ENCODE peak calls at places on chromosomes 12 and 14, in five cellular contexts. One of them, this sample, is unnamed.

GRCh38 chr12:20099395-20099976 is 268.9 kb upstream of the PDE3A start:
- DNase-seq in islet precursor cell: no peak
- DNase-seq in EH: no peak
- DNase-seq in lower lobe of right lung: no peak
- DNase-seq in type B pancreatic cell: no peak
- DNase-seq in this sample: no peak

GRCh38 chr12:93102289-93102688 is 173.2 kb upstream of the EEA1 start:
- DNase-seq in islet precursor cell: no peak
- DNase-seq in EH: no peak
- DNase-seq in lower lobe of right lung: no peak
- DNase-seq in type B pancreatic cell: no peak
- DNase-seq in this sample: no peak

GRCh38 chr12:62621239-62621638 is 154.6 kb downstream of the MON2 start:
- DNase-seq in islet precursor cell: no peak
- DNase-seq in EH: no peak
- DNase-seq in lower lobe of right lung: no peak
- DNase-seq in type B pancreatic cell: no peak
- DNase-seq in this sample: no peak

GRCh38 chr12:212799-213526 is 994 bp downstream of the SLC6A12 start:
- DNase-seq in islet precursor cell: no peak
- DNase-seq in EH: no peak
- DNase-seq in lower lobe of right lung: no peak
- DNase-seq in type B pancreatic cell: no peak
- DNase-seq in this sample: no peak

GRCh38 chr14:21084396-21084795 is 14.1 kb downstream of the ZNF219 start:
- DNase-seq in islet precursor cell: no peak
- DNase-seq in EH: no peak
- DNase-seq in lower lobe of right lung: no peak
- DNase-seq in type B pancreatic cell: no peak
- DNase-seq in this sample: no peak

GRCh38 chr12:68240079-68240478 is 13.3 kb downstream of the IL22 start:
- DNase-seq in islet precursor cell: peak
- DNase-seq in EH: peak
- DNase-seq in lower lobe of right lung: no peak
- DNase-seq in type B pancreatic cell: no peak
- DNase-seq in this sample: no peak

GRCh38 chr12:26614217-26614616 is 218.8 kb downstream of the ITPR2 start:
- DNase-seq in islet precursor cell: no peak
- DNase-seq in EH: peak
- DNase-seq in lower lobe of right lung: no peak
- DNase-seq in type B pancreatic cell: no peak
- DNase-seq in this sample: peak

GRCh38 chr12:24889403-24889802 is 59.5 kb downstream of the BCAT1 start:
- DNase-seq in islet precursor cell: no peak
- DNase-seq in EH: no peak
- DNase-seq in lower lobe of right lung: no peak
- DNase-seq in type B pancreatic cell: no peak
- DNase-seq in this sample: no peak

GRCh38 chr14:69079188-69079742 is 73.7 kb downstream of the DCAF5 start:
- DNase-seq in islet precursor cell: peak
- DNase-seq in EH: peak
- DNase-seq in lower lobe of right lung: no peak
- DNase-seq in type B pancreatic cell: no peak
- DNase-seq in this sample: no peak

GRCh38 chr14:64117671-64118402 is 176.3 kb downstream of the ESR2 start:
- DNase-seq in islet precursor cell: no peak
- DNase-seq in EH: peak
- DNase-seq in lower lobe of right lung: no peak
- DNase-seq in type B pancreatic cell: no peak
- DNase-seq in this sample: no peak

GRCh38 chr14:65179918-65180724 is 77.8 kb upstream of the MAX start:
- DNase-seq in islet precursor cell: peak
- DNase-seq in EH: peak
- DNase-seq in lower lobe of right lung: no peak
- DNase-seq in type B pancreatic cell: no peak
- DNase-seq in this sample: no peak

GRCh38 chr14:32358781-32359180 is 29.7 kb downstream of the AKAP6 start:
- DNase-seq in islet precursor cell: no peak
- DNase-seq in EH: no peak
- DNase-seq in lower lobe of right lung: no peak
- DNase-seq in type B pancreatic cell: no peak
- DNase-seq in this sample: no peak

GRCh38 chr12:50261654-50262053 is 21.7 kb downstream of the LIMA1 start:
- DNase-seq in islet precursor cell: no peak
- DNase-seq in EH: peak
- DNase-seq in lower lobe of right lung: no peak
- DNase-seq in type B pancreatic cell: no peak
- DNase-seq in this sample: no peak

GRCh38 chr12:104710940-104711725 is 247.0 kb downstream of the SLC41A2 start:
- DNase-seq in islet precursor cell: no peak
- DNase-seq in EH: peak
- DNase-seq in lower lobe of right lung: no peak
- DNase-seq in type B pancreatic cell: no peak
- DNase-seq in this sample: no peak

GRCh38 chr12:55929306-55929791 is 1.6 kb upstream of the DGKA start:
- DNase-seq in islet precursor cell: no peak
- DNase-seq in EH: no peak
- DNase-seq in lower lobe of right lung: no peak
- DNase-seq in type B pancreatic cell: no peak
- DNase-seq in this sample: no peak

GRCh38 chr14:61965030-61965745 is 203.0 kb downstream of the SNAPC1 start:
- DNase-seq in islet precursor cell: peak
- DNase-seq in EH: peak
- DNase-seq in lower lobe of right lung: no peak
- DNase-seq in type B pancreatic cell: no peak
- DNase-seq in this sample: no peak

GRCh38 chr14:38016497-38016896 is 191.2 kb upstream of the SSTR1 start:
- DNase-seq in islet precursor cell: no peak
- DNase-seq in EH: peak
- DNase-seq in lower lobe of right lung: no peak
- DNase-seq in type B pancreatic cell: no peak
- DNase-seq in this sample: no peak

GRCh38 chr14:31806249-31806648 is 245.0 kb downstream of the NUBPL start:
- DNase-seq in islet precursor cell: no peak
- DNase-seq in EH: peak
- DNase-seq in lower lobe of right lung: no peak
- DNase-seq in type B pancreatic cell: no peak
- DNase-seq in this sample: no peak

GRCh38 chr14:93788557-93789365 is 476 bp upstream of the PRIMA1 start:
- DNase-seq in islet precursor cell: peak
- DNase-seq in EH: no peak
- DNase-seq in lower lobe of right lung: no peak
- DNase-seq in type B pancreatic cell: peak
- DNase-seq in this sample: peak

GRCh38 chr12:11609045-11609444 is 40.4 kb upstream of the ETV6 start:
- DNase-seq in islet precursor cell: no peak
- DNase-seq in EH: no peak
- DNase-seq in lower lobe of right lung: no peak
- DNase-seq in type B pancreatic cell: no peak
- DNase-seq in this sample: no peak

GRCh38 chr12:10249690-10250455 is 37.2 kb downstream of the GABARAPL1 start:
- DNase-seq in islet precursor cell: peak
- DNase-seq in EH: no peak
- DNase-seq in lower lobe of right lung: no peak
- DNase-seq in type B pancreatic cell: no peak
- DNase-seq in this sample: no peak

GRCh38 chr12:124111006-124111405 is 138.0 kb downstream of the ZNF664 start:
- DNase-seq in islet precursor cell: no peak
- DNase-seq in EH: no peak
- DNase-seq in lower lobe of right lung: no peak
- DNase-seq in type B pancreatic cell: no peak
- DNase-seq in this sample: no peak

GRCh38 chr12:106982229-106982628 is 4.7 kb downstream of the MTERF2 start:
- DNase-seq in islet precursor cell: no peak
- DNase-seq in EH: no peak
- DNase-seq in lower lobe of right lung: no peak
- DNase-seq in type B pancreatic cell: no peak
- DNase-seq in this sample: no peak

GRCh38 chr14:59677771-59678211 is 101.2 kb upstream of the CCDC175 start:
- DNase-seq in islet precursor cell: no peak
- DNase-seq in EH: peak
- DNase-seq in lower lobe of right lung: no peak
- DNase-seq in type B pancreatic cell: no peak
- DNase-seq in this sample: no peak

GRCh38 chr12:105300883-105301282 is 29.6 kb upstream of the C12orf75 start:
- DNase-seq in islet precursor cell: no peak
- DNase-seq in EH: no peak
- DNase-seq in lower lobe of right lung: no peak
- DNase-seq in type B pancreatic cell: no peak
- DNase-seq in this sample: no peak

GRCh38 chr14:61566537-61567225 is 128.6 kb upstream of the HIF1A start:
- DNase-seq in islet precursor cell: peak
- DNase-seq in EH: peak
- DNase-seq in lower lobe of right lung: no peak
- DNase-seq in type B pancreatic cell: no peak
- DNase-seq in this sample: no peak

GRCh38 chr14:24250354-24250753 is 7.9 kb upstream of the TINF2 start:
- DNase-seq in islet precursor cell: no peak
- DNase-seq in EH: no peak
- DNase-seq in lower lobe of right lung: no peak
- DNase-seq in type B pancreatic cell: no peak
- DNase-seq in this sample: no peak

GRCh38 chr14:56331815-56332214 is 213.6 kb downstream of the PELI2 start:
- DNase-seq in islet precursor cell: no peak
- DNase-seq in EH: no peak
- DNase-seq in lower lobe of right lung: no peak
- DNase-seq in type B pancreatic cell: no peak
- DNase-seq in this sample: no peak

GRCh38 chr14:104602933-104603325 is 1.6 kb downstream of the TMEM179 start:
- DNase-seq in islet precursor cell: no peak
- DNase-seq in EH: no peak
- DNase-seq in lower lobe of right lung: peak
- DNase-seq in type B pancreatic cell: no peak
- DNase-seq in this sample: no peak

GRCh38 chr12:76010732-76011458 is 20.7 kb downstream of the PHLDA1 start:
- DNase-seq in islet precursor cell: peak
- DNase-seq in EH: peak
- DNase-seq in lower lobe of right lung: no peak
- DNase-seq in type B pancreatic cell: no peak
- DNase-seq in this sample: no peak

GRCh38 chr12:131511391-131511802 is 199.5 kb upstream of the SFSWAP start:
- DNase-seq in islet precursor cell: peak
- DNase-seq in EH: no peak
- DNase-seq in lower lobe of right lung: no peak
- DNase-seq in type B pancreatic cell: no peak
- DNase-seq in this sample: no peak

GRCh38 chr12:6295187-6295811 is 15.2 kb upstream of the PLEKHG6 start:
- DNase-seq in islet precursor cell: peak
- DNase-seq in EH: peak
- DNase-seq in lower lobe of right lung: peak
- DNase-seq in type B pancreatic cell: no peak
- DNase-seq in this sample: no peak

GRCh38 chr12:77113971-77114370 is 48.6 kb upstream of the E2F7 start:
- DNase-seq in islet precursor cell: no peak
- DNase-seq in EH: peak
- DNase-seq in lower lobe of right lung: no peak
- DNase-seq in type B pancreatic cell: no peak
- DNase-seq in this sample: no peak

GRCh38 chr12:6124411-6125151 is at the start of gene VWF:
- DNase-seq in islet precursor cell: peak
- DNase-seq in EH: no peak
- DNase-seq in lower lobe of right lung: no peak
- DNase-seq in type B pancreatic cell: no peak
- DNase-seq in this sample: no peak

GRCh38 chr14:28057286-28058011 is 709.1 kb upstream of the FOXG1 start:
- DNase-seq in islet precursor cell: no peak
- DNase-seq in EH: no peak
- DNase-seq in lower lobe of right lung: no peak
- DNase-seq in type B pancreatic cell: no peak
- DNase-seq in this sample: no peak

GRCh38 chr12:84502907-84503787 is 409.5 kb downstream of the SLC6A15 start:
- DNase-seq in islet precursor cell: peak
- DNase-seq in EH: peak
- DNase-seq in lower lobe of right lung: no peak
- DNase-seq in type B pancreatic cell: no peak
- DNase-seq in this sample: peak

This sample was measured in D341Med.